ENCODE peak calls at places on chromosomes 1 and 21, in four cellular contexts. T is stimulated activated CD4-positive, alpha-beta T cell treated with anti-CD3 and anti-CD28 coated beads, Interleukin-1b, Interleukin-23, amount 100 ng/mL, for 4 hours; C is GM20000; G is activated T-helper 1 cell treated with anti-CD3 and anti-CD28 coated beads, Interleukin-12 subunit alpha, Interleukin-12 subunit beta, Interleukin-2, Interleukin-4 antibody, amounts not matched to agents 30 ng/mL and 10 ng/mL and 1 ng/mL, durations not matched to agents 14 hours and 24 hours and 36 hours. Q is an unnamed sample.

GRCh38 chr1:42777860-42778259 is 6.9 kb upstream of the TMEM269 start:
- DNase-seq in T (no peak), G (peak; percentile 12), C (peak; percentile 61), Q (no peak)

GRCh38 chr1:10979483-10979920 is 33.0 kb upstream of the TARDBP start:
- DNase-seq in C (no peak), G (no peak), T (no peak), Q (no peak)

GRCh38 chr1:112776688-112777087 is 61.6 kb upstream of the PPM1J start:
- DNase-seq in T (no peak), G (no peak), C (no peak), Q (no peak)

GRCh38 chr1:108639899-108640560 is 20.9 kb downstream of the HENMT1 start:
- DNase-seq in C (no peak), G (peak; percentile 20), T (peak; percentile 35), Q (no peak)

GRCh38 chr1:55081188-55081904 is 42.0 kb downstream of the PCSK9 start:
- DNase-seq in G (no peak), T (no peak), C (no peak), Q (no peak)

GRCh38 chr1:24969616-24970398 is 39.7 kb upstream of the RUNX3 start:
- DNase-seq in T (no peak), C (no peak), G (no peak), Q (no peak)

GRCh38 chr1:150650193-150650592 is 20.8 kb upstream of the ENSA start:
- DNase-seq in T (no peak), C (no peak), G (no peak), Q (no peak)

GRCh38 chr1:64248065-64248464 is 44.6 kb downstream of the UBE2U start:
- DNase-seq in T (no peak), C (no peak), G (no peak), Q (no peak)

GRCh38 chr1:55252942-55253589 is 37.9 kb upstream of the USP24 start:
- DNase-seq in C (no peak), G (no peak), T (no peak), Q (no peak)

GRCh38 chr21:16420086-16420724 is 690.4 kb downstream of the USP25 start:
- DNase-seq in T (no peak), C (no peak), G (no peak), Q (no peak)

GRCh38 chr1:47969478-47969877 is 27.7 kb downstream of the TRABD2B start:
- DNase-seq in C (no peak), G (no peak), T (no peak), Q (no peak)

GRCh38 chr1:10387611-10388386 is 11.1 kb upstream of the PGD start:
- DNase-seq in G (no peak), T (no peak), C (peak; percentile 53), Q (peak; percentile 4)

GRCh38 chr21:41993744-41994143 is 16.4 kb downstream of the ZBTB21 start:
- DNase-seq in T (no peak), C (no peak), G (no peak), Q (no peak)

GRCh38 chr1:161921990-161922389 is 101.7 kb downstream of the OLFML2B start:
- DNase-seq in C (no peak), T (no peak), G (no peak), Q (no peak)

GRCh38 chr1:181134543-181135461 is 46.3 kb downstream of the IER5 start:
- DNase-seq in T (no peak), C (peak; percentile 56), G (no peak), Q (peak; percentile 91)

GRCh38 chr1:235131961-235132360 is 3.3 kb upstream of the TOMM20 start:
- DNase-seq in C (no peak), T (no peak), G (no peak), Q (no peak)

GRCh38 chr1:224407546-224408293 is 26.9 kb downstream of the WDR26 start:
- DNase-seq in C (no peak), G (no peak), T (no peak), Q (no peak)

GRCh38 chr1:8061210-8061609 is 35.1 kb upstream of the ERRFI1 start:
- DNase-seq in G (no peak), T (no peak), C (no peak), Q (no peak)

GRCh38 chr1:214002060-214002459 is 14.3 kb downstream of the PROX1 start:
- DNase-seq in C (no peak), T (no peak), G (no peak), Q (no peak)

GRCh38 chr1:240341365-240342250 is 249.9 kb downstream of the FMN2 start:
- DNase-seq in C (no peak), T (no peak), G (no peak), Q (no peak)

GRCh38 chr1:40951943-40952743 is 27.4 kb upstream of the CTPS1 start:
- DNase-seq in G (peak; percentile 45), T (peak; percentile 53), C (peak; percentile 76), Q (no peak)

GRCh38 chr1:182784556-182785171 is 4.9 kb upstream of the NPL start:
- DNase-seq in T (peak; percentile 10), G (no peak), C (peak; percentile 48), Q (no peak)

GRCh38 chr1:223228201-223228600 is 85.2 kb upstream of the TLR5 start:
- DNase-seq in T (no peak), C (no peak), G (no peak), Q (no peak)

GRCh38 chr1:20233866-20234265 is 47.5 kb upstream of the PLA2G2C start:
- DNase-seq in G (no peak), C (no peak), T (no peak), Q (no peak)

GRCh38 chr21:35737899-35738341 is 322.4 kb downstream of the SETD4 start:
- DNase-seq in G (no peak), T (no peak), C (no peak), Q (no peak)

GRCh38 chr1:233368106-233368783 is 40.7 kb downstream of the MAP3K21 start:
- DNase-seq in T (no peak), C (no peak), G (no peak), Q (no peak)

GRCh38 chr1:226572325-226572726 is 23.8 kb downstream of the STUM start:
- DNase-seq in T (no peak), G (no peak), C (no peak), Q (no peak)

GRCh38 chr1:8477199-8477982 is 159.5 kb downstream of the SLC45A1 start:
- DNase-seq in T (no peak), C (no peak), G (no peak), Q (peak; percentile 93)

GRCh38 chr1:212309967-212310366 is 24.8 kb downstream of the PPP2R5A start:
- DNase-seq in C (no peak), T (no peak), G (no peak), Q (no peak)